ENCODE peak calls at places on chromosomes 2 and 18, in ten cellular contexts. T is sigmoid colon, V is upper lobe of left lung, N is heart left ventricle, L is aorta, U is ovary, R is SK-N-SH, I is neuronal stem cell, H is prostate gland, A is IMR-90. Y is an unnamed sample.

GRCh38 chr18:11982981-11983380 is 1.7 kb downstream of the IMPA2 start:
- DNase-seq in A (no peak), U (no peak), V (no peak), L (no peak), H (no peak), I (no peak), N (no peak), T (no peak), R (no peak), Y (no peak)

GRCh38 chr2:100615886-100616285 is 53.1 kb downstream of the PDCL3 start:
- DNase-seq in H (no peak), V (no peak), U (no peak), A (no peak), T (no peak), L (no peak), R (no peak), N (no peak), I (no peak), Y (no peak)

GRCh38 chr2:8805278-8806045 is 32.0 kb downstream of the KIDINS220 start:
- DNase-seq in H (no peak), U (no peak), N (peak; percentile 49), R (no peak), L (no peak), T (no peak), I (no peak), V (no peak), A (no peak), Y (no peak)

GRCh38 chr2:71461304-71461671 is 7.9 kb downstream of the DYSF start:
- DNase-seq in R (no peak), I (no peak), H (no peak), N (no peak), U (no peak), L (no peak), V (no peak), A (no peak), T (no peak), Y (peak; percentile 73)

GRCh38 chr2:2793514-2793913 is 462.4 kb upstream of the MYT1L start:
- DNase-seq in N (no peak), L (no peak), A (no peak), H (no peak), R (no peak), T (no peak), I (no peak), V (no peak), U (no peak), Y (no peak)

GRCh38 chr2:187581125-187581896 is 27.1 kb upstream of the TFPI start:
- DNase-seq in N (no peak), T (no peak), V (no peak), H (no peak), U (no peak), L (no peak), I (peak; percentile 57), A (peak; percentile 52), R (peak; percentile 8), Y (no peak)

GRCh38 chr2:171478345-171478744 is 43.9 kb upstream of the CYBRD1 start:
- DNase-seq in I (no peak), T (no peak), H (no peak), A (peak; percentile 69), N (no peak), U (no peak), V (no peak), L (no peak), R (no peak), Y (no peak)

GRCh38 chr2:205681836-205682238 is 464 bp upstream of the NRP2 start:
- DNase-seq in H (no peak), U (no peak), T (peak; percentile 78), A (no peak), V (no peak), R (peak; percentile 49), L (no peak), N (no peak), I (no peak), Y (no peak)

DNA sequence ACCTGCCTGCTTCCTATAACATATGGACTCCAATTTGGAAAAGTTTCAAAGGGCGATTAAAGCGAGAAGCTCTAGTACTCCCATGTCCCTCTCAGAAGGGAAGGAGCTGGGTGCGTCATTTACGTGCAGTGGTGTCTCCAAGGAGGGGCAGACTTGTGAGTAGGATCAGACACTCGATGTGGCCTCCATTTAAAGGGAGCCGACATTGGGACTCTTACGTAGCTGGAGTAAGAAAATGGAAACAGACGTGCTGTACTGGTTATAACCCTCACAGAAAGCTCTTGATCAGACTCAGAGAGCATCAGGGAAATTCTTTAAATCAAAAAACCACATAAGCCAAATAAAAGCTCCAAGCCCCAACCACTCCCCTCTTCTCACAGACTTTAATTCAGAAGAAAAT is 198.5 kb downstream of the KLHL29 start:
- DNase-seq in V (no peak), N (no peak), L (no peak), I (no peak), H (no peak), U (no peak), A (no peak), T (no peak), R (no peak), Y (no peak)
- H3K4me1 ChIP-seq in V (no peaks in the 10 kb centered on the region), N (no peaks in the 10 kb centered on the region), L (no peaks in the 10 kb centered on the region), I (peaks cover 15% of the 10 kb centered on the region), H (peaks cover 2% of the 10 kb centered on the region), U (no peaks in the 10 kb centered on the region), A (no peaks in the 10 kb centered on the region), T (peaks cover 35% of the 10 kb centered on the region), R (no peaks in the 10 kb centered on the region), Y (no peaks in the 10 kb centered on the region)

DNA sequence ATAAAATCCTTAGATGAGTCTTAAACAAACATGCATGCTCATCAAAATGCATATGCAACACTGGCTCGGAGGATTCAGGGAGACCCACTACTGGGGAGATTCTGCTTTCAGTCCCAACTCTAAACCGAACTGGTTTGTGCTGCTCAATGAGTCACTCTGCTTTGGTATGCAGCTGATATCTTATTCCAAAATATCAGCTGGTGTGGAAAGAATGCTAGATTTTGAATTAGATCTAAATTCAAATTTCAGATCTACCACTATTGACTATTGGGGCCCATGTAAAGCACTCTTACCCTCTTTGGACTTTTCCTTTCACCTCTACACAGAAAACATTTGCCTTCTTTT is 39.2 kb upstream of the TTN start:
- DNase-seq in H (no peak), R (no peak), L (no peak), T (no peak), V (no peak), U (no peak), A (no peak), I (no peak), N (no peak), Y (no peak)
- H3K36me3 ChIP-seq in H (no peaks in the 10 kb centered on the region), R (no peaks in the 10 kb centered on the region), L (no peaks in the 10 kb centered on the region), T (no peaks in the 10 kb centered on the region), V (no peaks in the 10 kb centered on the region), U (no peaks in the 10 kb centered on the region), A (no peaks in the 10 kb centered on the region), I (no peaks in the 10 kb centered on the region), N (peaks cover 20% of the 10 kb centered on the region), Y (no peaks in the 10 kb centered on the region)

GRCh38 chr2:38095079-38095478 is 19.1 kb upstream of the CYP1B1 start:
- DNase-seq in V (no peak), A (no peak), L (no peak), H (no peak), R (no peak), T (no peak), I (no peak), U (no peak), N (no peak), Y (no peak)
- H3K4me1 ChIP-seq in V (peaks cover 29% of the 10 kb centered on the region), A (peaks cover 21% of the 10 kb centered on the region), L (no peaks in the 10 kb centered on the region), H (peaks cover 7% of the 10 kb centered on the region), R (no peaks in the 10 kb centered on the region), T (peaks cover 6% of the 10 kb centered on the region), I (peaks cover 26% of the 10 kb centered on the region), U (peaks cover 10% of the 10 kb centered on the region), N (peaks cover 67% of the 10 kb centered on the region), Y (peaks cover 4% of the 10 kb centered on the region)

GRCh38 chr2:238069877-238070276 is 9.1 kb downstream of the SCLY start:
- DNase-seq in L (no peak), V (peak; percentile 54), H (no peak), U (no peak), I (no peak), A (no peak), T (no peak), N (no peak), R (no peak), Y (no peak)
- H3K36me3 ChIP-seq in L (peaks cover 5% of the 10 kb centered on the region), V (peaks cover 51% of the 10 kb centered on the region), H (peaks cover 5% of the 10 kb centered on the region), U (no peaks in the 10 kb centered on the region), I (peaks cover 20% of the 10 kb centered on the region), A (peaks cover 22% of the 10 kb centered on the region), T (peaks cover 17% of the 10 kb centered on the region), N (peaks cover 78% of the 10 kb centered on the region), R (peaks cover 51% of the 10 kb centered on the region), Y (peaks cover 9% of the 10 kb centered on the region)

GRCh38 chr2:10285191-10285577 is 17.5 kb upstream of the HPCAL1 start:
- DNase-seq in A (no peak), T (no peak), N (no peak), L (no peak), V (no peak), U (no peak), H (no peak), R (no peak), I (no peak), Y (no peak)

GRCh38 chr2:10286216-10287037 is 16.3 kb upstream of the HPCAL1 start:
- DNase-seq in H (no peak), V (peak; percentile 89), A (no peak), L (no peak), N (peak; percentile 45), R (peak; percentile 93), T (no peak), U (no peak), I (no peak), Y (peak; percentile 90)

GRCh38 chr2:10287766-10288165 is 14.9 kb upstream of the HPCAL1 start:
- DNase-seq in I (no peak), U (no peak), H (no peak), V (no peak), A (no peak), T (no peak), L (no peak), N (no peak), R (no peak), Y (no peak)

GRCh38 chr2:10284108-10284870 is 18.4 kb upstream of the HPCAL1 start:
- DNase-seq in I (no peak), T (peak; percentile 56), R (peak; percentile 30), L (no peak), H (no peak), A (no peak), U (no peak), V (no peak), N (no peak), Y (no peak)

DNA sequence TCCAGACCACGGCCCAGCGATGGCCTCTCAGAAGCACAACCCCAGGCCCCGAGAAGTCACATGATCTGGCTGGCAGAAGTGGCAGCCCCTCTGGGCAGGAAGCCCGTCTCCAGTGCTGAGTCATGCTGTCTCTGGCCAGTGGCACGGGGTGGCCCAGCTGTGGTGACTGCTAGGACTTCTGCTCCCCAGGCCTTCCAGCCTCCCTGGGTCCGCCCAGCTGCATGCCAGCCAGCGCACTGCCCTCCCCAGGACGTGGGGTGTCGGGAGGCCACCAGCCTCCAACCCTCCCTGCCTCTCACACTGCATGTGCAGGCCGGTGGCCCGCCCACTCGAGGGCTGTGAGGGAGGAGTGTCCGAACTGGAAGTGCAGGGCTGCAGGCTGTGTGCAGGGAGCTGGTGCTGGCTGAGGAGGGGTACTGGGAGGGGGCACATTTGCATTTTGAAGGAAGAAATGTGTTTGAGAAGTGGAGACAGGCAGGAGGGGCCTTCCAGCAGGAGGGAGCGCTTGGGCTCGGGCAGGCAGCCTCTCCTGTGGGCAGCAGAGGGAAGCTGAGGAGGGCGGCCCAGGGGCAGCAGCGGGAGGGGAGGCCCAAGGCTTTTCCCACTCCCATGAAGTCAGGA is 17.0 kb upstream of the HPCAL1 start:
- DNase-seq in H (peak; percentile 35), L (peak; percentile 97), U (no peak), T (peak; percentile 92), N (peak; percentile 75), R (peak; percentile 95), I (no peak), A (peak; percentile 34), V (peak; percentile 89), Y (peak; percentile 93)
- H3K4me1 ChIP-seq in H (peaks cover 6% of the 10 kb centered on the region), L (no peaks in the 10 kb centered on the region), U (no peaks in the 10 kb centered on the region), T (peaks cover 37% of the 10 kb centered on the region), N (peaks cover 13% of the 10 kb centered on the region), R (peaks cover 43% of the 10 kb centered on the region), I (peaks cover 13% of the 10 kb centered on the region), A (peaks cover 27% of the 10 kb centered on the region), V (peaks cover 28% of the 10 kb centered on the region), Y (peaks cover 29% of the 10 kb centered on the region)

Y was measured in right lobe of liver.